ENCODE peak calls at places on chromosomes 12 and 14, in ten cellular contexts. S is ovary, V is GM12878, C is A549, Q is transverse colon, L is sigmoid colon, X is HepG2, R is H1, J is upper lobe of left lung, U is tibial nerve. N is an unnamed sample.

GRCh38 chr12:130026608-130027176 is 122.9 kb upstream of the TMEM132D start:
- DNase-seq in X (peak; percentile 21), L (no peak), R (peak; percentile 78), S (no peak), U (no peak), C (peak; percentile 49), V (no peak), Q (peak; percentile 27), J (no peak), N (peak; percentile 35)

GRCh38 chr12:25286837-25287236 is 36.1 kb upstream of the KRAS start:
- DNase-seq in L (no peak), V (no peak), S (no peak), X (no peak), U (no peak), R (no peak), C (no peak), J (no peak), Q (no peak), N (no peak)

GRCh38 chr14:53695692-53696091 is 260.9 kb downstream of the BMP4 start:
- DNase-seq in V (no peak), U (no peak), S (no peak), R (no peak), X (no peak), Q (no peak), C (no peak), J (no peak), L (no peak), N (no peak)

GRCh38 chr14:21521526-21521925 is 4.6 kb downstream of the SALL2 start:
- DNase-seq in U (no peak), V (no peak), C (no peak), J (no peak), S (no peak), R (no peak), X (no peak), Q (no peak), L (no peak), N (no peak)

GRCh38 chr12:69442894-69443293 is 27.3 kb upstream of the FRS2 start:
- DNase-seq in L (no peak), J (no peak), S (no peak), V (no peak), U (no peak), X (no peak), Q (no peak), R (no peak), C (no peak), N (no peak)

GRCh38 chr12:117417004-117417403 is 55.6 kb upstream of the NOS1 start:
- DNase-seq in S (no peak), J (no peak), R (no peak), Q (no peak), X (no peak), U (no peak), C (no peak), V (no peak), L (no peak), N (no peak)

GRCh38 chr14:36279306-36280244 is 40.9 kb downstream of the MBIP start:
- DNase-seq in V (no peak), J (no peak), L (no peak), Q (no peak), R (no peak), X (no peak), C (no peak), S (no peak), U (no peak), N (no peak)

GRCh38 chr12:34399631-34400422 is 377.5 kb downstream of the ALG10 start:
- DNase-seq in S (peak; percentile 2), C (no peak), J (peak; percentile 45), X (no peak), V (no peak), U (peak; percentile 1), R (peak; percentile 1), Q (peak; percentile 4), L (peak; percentile 45), N (peak; percentile 20)

GRCh38 chr14:100488057-100488456 is 99.2 kb downstream of the BEGAIN start:
- DNase-seq in C (no peak), X (no peak), J (no peak), R (no peak), V (no peak), L (no peak), U (no peak), S (no peak), Q (no peak), N (no peak)

GRCh38 chr12:24960222-24960855 is 11.4 kb upstream of the BCAT1 start:
- DNase-seq in L (no peak), J (no peak), R (peak; percentile 66), S (no peak), Q (peak; percentile 20), U (no peak), C (peak; percentile 55), X (peak; percentile 36), V (peak; percentile 56), N (no peak)

GRCh38 chr12:50185496-50185895 is 18.3 kb upstream of the CERS5 start:
- DNase-seq in J (no peak), U (no peak), R (no peak), Q (no peak), V (no peak), C (no peak), X (no peak), L (no peak), S (no peak), N (no peak)

GRCh38 chr14:76117789-76118188 is 33.9 kb upstream of the GPATCH2L start:
- DNase-seq in V (no peak), R (no peak), L (no peak), Q (no peak), S (no peak), J (peak; percentile 52), U (no peak), X (no peak), C (no peak), N (no peak)

GRCh38 chr12:90969851-90970250 is 14.9 kb upstream of the CCER1 start:
- DNase-seq in S (no peak), U (no peak), J (no peak), R (no peak), C (no peak), L (no peak), X (no peak), V (no peak), Q (no peak), N (no peak)

GRCh38 chr12:130701402-130701744 is 14.7 kb downstream of the RIMBP2 start:
- DNase-seq in L (no peak), C (no peak), V (no peak), U (no peak), Q (no peak), R (peak; percentile 32), X (no peak), J (no peak), S (no peak), N (peak; percentile 7)

GRCh38 chr12:106585862-106586534 is 3.2 kb downstream of the RFX4 start:
- DNase-seq in V (no peak), C (peak; percentile 50), S (no peak), L (no peak), U (no peak), X (no peak), R (peak; percentile 76), Q (no peak), J (peak; percentile 79), N (no peak)

GRCh38 chr12:58893421-58893986 is 26.8 kb downstream of the LRIG3 start:
- DNase-seq in S (no peak), C (no peak), R (no peak), J (no peak), V (no peak), L (no peak), X (no peak), Q (no peak), U (no peak), N (no peak)

GRCh38 chr12:57897296-57897974 is 43.9 kb upstream of the ATP23 start:
- DNase-seq in R (no peak), L (no peak), J (no peak), C (no peak), S (peak; percentile 31), X (no peak), Q (no peak), U (no peak), V (no peak), N (no peak)

GRCh38 chr12:62576503-62576902 is 109.9 kb downstream of the MON2 start:
- DNase-seq in L (no peak), R (no peak), S (no peak), J (no peak), X (no peak), V (no peak), U (no peak), Q (no peak), C (no peak), N (no peak)
- TF ChIP-seq CTCF in L (no peak), R (no peak), S (no peak), J (no peak), X (no peak), V (no peak), U (no peak), Q (no peak), C (no peak), N (no peak)

GRCh38 chr12:93813972-93814821 is 137.0 kb downstream of the CRADD start:
- DNase-seq in V (no peak), Q (peak; percentile 59), R (no peak), J (no peak), U (peak; percentile 70), X (peak; percentile 43), S (peak; percentile 84), L (peak; percentile 97), C (no peak), N (peak; percentile 66)
- TF ChIP-seq EP300 in V (no peak), Q (peak; percentile 87), R (no peak), J (peak; percentile 92), U (peak; percentile 64), X (no peak), S (peak; percentile 31), L (peak; percentile 88), C (no peak), N (peak; percentile 95)

DNA sequence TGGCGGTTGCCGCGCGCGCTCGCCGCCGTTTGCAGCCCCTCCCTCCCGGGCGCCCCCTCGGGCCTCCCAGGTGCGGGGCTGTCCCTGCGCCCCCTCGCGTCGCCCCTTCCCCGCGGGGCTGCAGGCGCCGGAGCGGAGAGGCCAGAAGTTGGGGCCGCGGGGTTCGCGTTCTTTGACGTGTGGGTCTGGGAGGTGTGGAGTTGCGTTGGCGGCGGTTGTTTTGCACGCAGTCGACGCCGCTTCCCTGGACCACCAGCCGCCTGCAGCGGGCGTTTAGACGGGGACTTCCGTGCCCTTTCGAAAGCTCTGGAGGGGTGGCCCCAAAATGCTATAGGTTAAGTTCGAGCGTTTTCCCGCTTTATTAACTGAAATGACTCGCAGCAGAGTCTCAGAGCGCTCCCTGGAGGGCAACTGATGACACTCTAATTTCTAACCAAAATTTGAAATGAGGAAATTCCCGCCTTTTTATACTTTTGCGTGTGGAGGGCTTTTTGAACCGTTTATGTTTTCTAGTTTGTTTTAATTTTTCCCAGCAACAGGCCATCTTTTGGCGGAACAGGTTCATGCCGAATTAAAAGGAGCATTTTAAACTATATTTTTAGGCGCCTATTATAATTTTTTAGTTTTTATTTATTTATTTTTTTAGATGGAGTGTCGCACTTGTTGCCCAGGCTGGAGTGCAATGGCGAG is 939 bp downstream of the TMPO start:
- DNase-seq in J (no peak), X (peak; percentile 88), S (peak; percentile 69), C (peak; percentile 95), L (peak; percentile 81), R (peak; percentile 79), V (peak; percentile 79), U (peak; percentile 33), Q (peak; percentile 82), N (peak; percentile 71)
- TF ChIP-seq CTCF in J (peak; percentile 75), X (peak; percentile 69), S (peak; percentile 68), C (peak; percentile 84), L (peak; percentile 44), R (peak; percentile 46), V (peak; percentile 90), U (peak; percentile 74), Q (peak; percentile 68), N (no peak)

DNA sequence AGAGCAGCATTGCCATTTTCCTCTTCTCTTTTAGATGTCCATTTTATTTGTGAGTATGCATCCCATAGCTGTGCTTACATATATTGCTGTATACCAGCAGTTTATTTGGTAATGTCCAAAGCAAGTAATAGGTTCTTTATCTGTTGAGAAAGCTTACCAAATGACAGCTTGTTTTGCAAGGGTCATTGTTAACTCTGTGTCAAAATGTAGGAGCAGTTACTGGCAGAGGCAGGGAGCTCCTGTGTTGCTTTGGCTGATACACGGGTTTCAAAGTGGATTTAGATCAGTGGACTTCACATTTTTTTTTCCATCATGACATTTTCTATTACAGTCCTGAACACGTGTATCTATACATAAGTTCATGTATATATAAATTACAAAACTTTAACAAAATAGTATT is 38.1 kb upstream of the LRTM2 start:
- DNase-seq in R (no peak), V (no peak), Q (no peak), J (no peak), C (no peak), U (no peak), X (no peak), S (no peak), L (no peak), N (no peak)
- TF ChIP-seq EP300 in R (no peak), V (no peak), Q (no peak), J (no peak), C (no peak), U (no peak), X (no peak), S (no peak), L (no peak), N (no peak)